ENCODE peak calls at places on chromosome 12, in nine cellular contexts. One of them, this sample, is unnamed.

GRCh38 chr12:3015356-3015755 is 56.2 kb downstream of the TEAD4 start:
- DNase-seq in immature natural killer cell: no peak
- DNase-seq in CD8-positive, alpha-beta memory T cell: no peak
- DNase-seq in HEK293T: no peak
- DNase-seq in lower lobe of right lung: no peak
- DNase-seq in stimulated activated CD8-positive, alpha-beta memory T cell treated with anti-CD3 and anti-CD28 coated beads, Interleukin-15, amount 100 ng/mL, for 24 hours: no peak
- DNase-seq in osteoblast: no peak
- DNase-seq in WERI-Rb-1: no peak
- DNase-seq in NCI-H1694: no peak
- DNase-seq in this sample: no peak

GRCh38 chr12:131347345-131347714 is 363.6 kb upstream of the SFSWAP start:
- DNase-seq in immature natural killer cell: no peak
- DNase-seq in HEK293T: no peak
- DNase-seq in WERI-Rb-1: no peak
- DNase-seq in CD8-positive, alpha-beta memory T cell: no peak
- DNase-seq in osteoblast: no peak
- DNase-seq in stimulated activated CD8-positive, alpha-beta memory T cell treated with anti-CD3 and anti-CD28 coated beads, Interleukin-15, amount 100 ng/mL, for 24 hours: no peak
- DNase-seq in lower lobe of right lung: no peak
- DNase-seq in NCI-H1694: no peak
- DNase-seq in this sample: no peak

GRCh38 chr12:107748472-107748871 is 12.5 kb downstream of the PRDM4 start:
- DNase-seq in CD8-positive, alpha-beta memory T cell: no peak
- DNase-seq in stimulated activated CD8-positive, alpha-beta memory T cell treated with anti-CD3 and anti-CD28 coated beads, Interleukin-15, amount 100 ng/mL, for 24 hours: no peak
- DNase-seq in NCI-H1694: no peak
- DNase-seq in osteoblast: peak; percentile 72
- DNase-seq in WERI-Rb-1: no peak
- DNase-seq in immature natural killer cell: no peak
- DNase-seq in lower lobe of right lung: no peak
- DNase-seq in HEK293T: no peak
- DNase-seq in this sample: no peak

GRCh38 chr12:25089738-25090137 is 105.2 kb downstream of the DNAI7 start:
- DNase-seq in osteoblast: no peak
- DNase-seq in lower lobe of right lung: no peak
- DNase-seq in stimulated activated CD8-positive, alpha-beta memory T cell treated with anti-CD3 and anti-CD28 coated beads, Interleukin-15, amount 100 ng/mL, for 24 hours: no peak
- DNase-seq in CD8-positive, alpha-beta memory T cell: no peak
- DNase-seq in HEK293T: no peak
- DNase-seq in NCI-H1694: no peak
- DNase-seq in immature natural killer cell: no peak
- DNase-seq in WERI-Rb-1: no peak
- DNase-seq in this sample: no peak

GRCh38 chr12:49832836-49833421 is 4.7 kb upstream of the NCKAP5L start:
- DNase-seq in immature natural killer cell: no peak
- DNase-seq in osteoblast: no peak
- DNase-seq in lower lobe of right lung: no peak
- DNase-seq in NCI-H1694: no peak
- DNase-seq in WERI-Rb-1: no peak
- DNase-seq in HEK293T: no peak
- DNase-seq in stimulated activated CD8-positive, alpha-beta memory T cell treated with anti-CD3 and anti-CD28 coated beads, Interleukin-15, amount 100 ng/mL, for 24 hours: no peak
- DNase-seq in CD8-positive, alpha-beta memory T cell: no peak
- DNase-seq in this sample: no peak

GRCh38 chr12:52390739-52391617 is 5.5 kb upstream of the KRT84 start:
- DNase-seq in lower lobe of right lung: no peak
- DNase-seq in osteoblast: peak; percentile 87
- DNase-seq in CD8-positive, alpha-beta memory T cell: no peak
- DNase-seq in NCI-H1694: peak; percentile 10
- DNase-seq in WERI-Rb-1: no peak
- DNase-seq in immature natural killer cell: no peak
- DNase-seq in stimulated activated CD8-positive, alpha-beta memory T cell treated with anti-CD3 and anti-CD28 coated beads, Interleukin-15, amount 100 ng/mL, for 24 hours: no peak
- DNase-seq in HEK293T: peak; percentile 46
- DNase-seq in this sample: no peak

GRCh38 chr12:114152890-114153289 is 186.8 kb upstream of the RBM19 start:
- DNase-seq in WERI-Rb-1: no peak
- DNase-seq in osteoblast: no peak
- DNase-seq in lower lobe of right lung: no peak
- DNase-seq in CD8-positive, alpha-beta memory T cell: no peak
- DNase-seq in immature natural killer cell: no peak
- DNase-seq in stimulated activated CD8-positive, alpha-beta memory T cell treated with anti-CD3 and anti-CD28 coated beads, Interleukin-15, amount 100 ng/mL, for 24 hours: no peak
- DNase-seq in HEK293T: no peak
- DNase-seq in NCI-H1694: no peak
- DNase-seq in this sample: no peak

GRCh38 chr12:5260086-5260485 is 171.8 kb upstream of the NTF3 start:
- DNase-seq in HEK293T: no peak
- DNase-seq in osteoblast: no peak
- DNase-seq in immature natural killer cell: no peak
- DNase-seq in WERI-Rb-1: no peak
- DNase-seq in lower lobe of right lung: no peak
- DNase-seq in CD8-positive, alpha-beta memory T cell: no peak
- DNase-seq in stimulated activated CD8-positive, alpha-beta memory T cell treated with anti-CD3 and anti-CD28 coated beads, Interleukin-15, amount 100 ng/mL, for 24 hours: no peak
- DNase-seq in NCI-H1694: no peak
- DNase-seq in this sample: no peak

GRCh38 chr12:55829967-55830600 is 697 bp upstream of the DNAJC14 start:
- DNase-seq in lower lobe of right lung: peak; percentile 77
- DNase-seq in osteoblast: peak; percentile 90
- DNase-seq in WERI-Rb-1: peak; percentile 31
- DNase-seq in CD8-positive, alpha-beta memory T cell: peak; percentile 8
- DNase-seq in NCI-H1694: no peak
- DNase-seq in immature natural killer cell: peak; percentile 36
- DNase-seq in stimulated activated CD8-positive, alpha-beta memory T cell treated with anti-CD3 and anti-CD28 coated beads, Interleukin-15, amount 100 ng/mL, for 24 hours: no peak
- DNase-seq in HEK293T: no peak
- DNase-seq in this sample: no peak

GRCh38 chr12:84891106-84891838 is 21.3 kb downstream of the SLC6A15 start:
- DNase-seq in lower lobe of right lung: no peak
- DNase-seq in NCI-H1694: no peak
- DNase-seq in CD8-positive, alpha-beta memory T cell: no peak
- DNase-seq in HEK293T: no peak
- DNase-seq in stimulated activated CD8-positive, alpha-beta memory T cell treated with anti-CD3 and anti-CD28 coated beads, Interleukin-15, amount 100 ng/mL, for 24 hours: no peak
- DNase-seq in osteoblast: no peak
- DNase-seq in WERI-Rb-1: no peak
- DNase-seq in immature natural killer cell: no peak
- DNase-seq in this sample: no peak

GRCh38 chr12:105334001-105334400 is 3.5 kb downstream of the C12orf75 start:
- DNase-seq in NCI-H1694: no peak
- DNase-seq in WERI-Rb-1: no peak
- DNase-seq in HEK293T: peak; percentile 10
- DNase-seq in stimulated activated CD8-positive, alpha-beta memory T cell treated with anti-CD3 and anti-CD28 coated beads, Interleukin-15, amount 100 ng/mL, for 24 hours: no peak
- DNase-seq in lower lobe of right lung: no peak
- DNase-seq in osteoblast: peak; percentile 83
- DNase-seq in CD8-positive, alpha-beta memory T cell: no peak
- DNase-seq in immature natural killer cell: no peak
- DNase-seq in this sample: no peak

GRCh38 chr12:91785655-91786489 is 359.8 kb downstream of the BTG1 start:
- DNase-seq in NCI-H1694: no peak
- DNase-seq in WERI-Rb-1: no peak
- DNase-seq in CD8-positive, alpha-beta memory T cell: no peak
- DNase-seq in HEK293T: no peak
- DNase-seq in immature natural killer cell: no peak
- DNase-seq in osteoblast: no peak
- DNase-seq in lower lobe of right lung: no peak
- DNase-seq in stimulated activated CD8-positive, alpha-beta memory T cell treated with anti-CD3 and anti-CD28 coated beads, Interleukin-15, amount 100 ng/mL, for 24 hours: no peak
- DNase-seq in this sample: no peak

GRCh38 chr12:2845280-2845679 is 10.4 kb upstream of the NRIP2 start:
- DNase-seq in WERI-Rb-1: peak; percentile 41
- DNase-seq in NCI-H1694: no peak
- DNase-seq in osteoblast: peak; percentile 90
- DNase-seq in HEK293T: no peak
- DNase-seq in CD8-positive, alpha-beta memory T cell: no peak
- DNase-seq in immature natural killer cell: no peak
- DNase-seq in lower lobe of right lung: no peak
- DNase-seq in stimulated activated CD8-positive, alpha-beta memory T cell treated with anti-CD3 and anti-CD28 coated beads, Interleukin-15, amount 100 ng/mL, for 24 hours: no peak
- DNase-seq in this sample: no peak

GRCh38 chr12:3132636-3133409 is 55.6 kb downstream of the TSPAN9 start:
- DNase-seq in CD8-positive, alpha-beta memory T cell: no peak
- DNase-seq in osteoblast: peak; percentile 91
- DNase-seq in lower lobe of right lung: no peak
- DNase-seq in HEK293T: no peak
- DNase-seq in stimulated activated CD8-positive, alpha-beta memory T cell treated with anti-CD3 and anti-CD28 coated beads, Interleukin-15, amount 100 ng/mL, for 24 hours: no peak
- DNase-seq in NCI-H1694: no peak
- DNase-seq in immature natural killer cell: no peak
- DNase-seq in WERI-Rb-1: peak; percentile 72
- DNase-seq in this sample: no peak

GRCh38 chr12:116392061-116392460 is 114.6 kb upstream of the MED13L start:
- DNase-seq in osteoblast: peak; percentile 13
- DNase-seq in lower lobe of right lung: no peak
- DNase-seq in stimulated activated CD8-positive, alpha-beta memory T cell treated with anti-CD3 and anti-CD28 coated beads, Interleukin-15, amount 100 ng/mL, for 24 hours: no peak
- DNase-seq in immature natural killer cell: no peak
- DNase-seq in WERI-Rb-1: no peak
- DNase-seq in HEK293T: no peak
- DNase-seq in NCI-H1694: no peak
- DNase-seq in CD8-positive, alpha-beta memory T cell: no peak
- DNase-seq in this sample: no peak

GRCh38 chr12:34401659-34402227 is 379.4 kb downstream of the ALG10 start:
- DNase-seq in HEK293T: peak; percentile 0
- DNase-seq in CD8-positive, alpha-beta memory T cell: no peak
- DNase-seq in WERI-Rb-1: peak; percentile 1
- DNase-seq in stimulated activated CD8-positive, alpha-beta memory T cell treated with anti-CD3 and anti-CD28 coated beads, Interleukin-15, amount 100 ng/mL, for 24 hours: no peak
- DNase-seq in osteoblast: no peak
- DNase-seq in lower lobe of right lung: peak; percentile 38
- DNase-seq in NCI-H1694: no peak
- DNase-seq in immature natural killer cell: no peak
- DNase-seq in this sample: no peak

GRCh38 chr12:32087301-32087700 is 19.3 kb upstream of the BICD1 start:
- DNase-seq in lower lobe of right lung: no peak
- DNase-seq in osteoblast: no peak
- DNase-seq in CD8-positive, alpha-beta memory T cell: no peak
- DNase-seq in NCI-H1694: no peak
- DNase-seq in WERI-Rb-1: no peak
- DNase-seq in stimulated activated CD8-positive, alpha-beta memory T cell treated with anti-CD3 and anti-CD28 coated beads, Interleukin-15, amount 100 ng/mL, for 24 hours: no peak
- DNase-seq in HEK293T: no peak
- DNase-seq in immature natural killer cell: no peak
- DNase-seq in this sample: no peak

GRCh38 chr12:58741226-58741625 is 179.1 kb downstream of the LRIG3 start:
- DNase-seq in HEK293T: no peak
- DNase-seq in WERI-Rb-1: no peak
- DNase-seq in NCI-H1694: no peak
- DNase-seq in lower lobe of right lung: no peak
- DNase-seq in osteoblast: no peak
- DNase-seq in CD8-positive, alpha-beta memory T cell: no peak
- DNase-seq in stimulated activated CD8-positive, alpha-beta memory T cell treated with anti-CD3 and anti-CD28 coated beads, Interleukin-15, amount 100 ng/mL, for 24 hours: no peak
- DNase-seq in immature natural killer cell: no peak
- DNase-seq in this sample: no peak